ENCODE peak calls at places on chromosome 7, in ten cellular contexts. One of them, this sample, is unnamed.

GRCh38 chr7:131190146-131190545 is 137.5 kb upstream of the MKLN1 start:
- DNase-seq in GM19239: no peak
- DNase-seq in brain pericyte: no peak
- DNase-seq in iris pigment epithelial cell: peak
- DNase-seq in astrocyte: no peak
- DNase-seq in NCI-H524 treated with DMSO at 0.1 percent for 48 hours: no peak
- DNase-seq in cerebellar cortex: peak
- DNase-seq in left lobe of liver: no peak
- DNase-seq in EL: no peak
- DNase-seq in activated T-cell treated with anti-CD3 and anti-CD28 coated beads for 4 hours: no peak
- DNase-seq in this sample: no peak

GRCh38 chr7:157635669-157636068 is 298.9 kb downstream of the DNAJB6 start:
- DNase-seq in GM19239: no peak
- DNase-seq in brain pericyte: no peak
- DNase-seq in iris pigment epithelial cell: no peak
- DNase-seq in astrocyte: no peak
- DNase-seq in NCI-H524 treated with DMSO at 0.1 percent for 48 hours: no peak
- DNase-seq in cerebellar cortex: no peak
- DNase-seq in left lobe of liver: no peak
- DNase-seq in EL: no peak
- DNase-seq in activated T-cell treated with anti-CD3 and anti-CD28 coated beads for 4 hours: no peak
- DNase-seq in this sample: no peak

GRCh38 chr7:82600601-82601000 is 157.0 kb upstream of the CACNA2D1 start:
- DNase-seq in GM19239: no peak
- DNase-seq in brain pericyte: no peak
- DNase-seq in iris pigment epithelial cell: peak
- DNase-seq in astrocyte: no peak
- DNase-seq in NCI-H524 treated with DMSO at 0.1 percent for 48 hours: peak
- DNase-seq in cerebellar cortex: no peak
- DNase-seq in left lobe of liver: no peak
- DNase-seq in EL: no peak
- DNase-seq in activated T-cell treated with anti-CD3 and anti-CD28 coated beads for 4 hours: no peak
- DNase-seq in this sample: no peak

GRCh38 chr7:134727711-134728110 is 51.7 kb upstream of the CALD1 start:
- DNase-seq in GM19239: no peak
- DNase-seq in brain pericyte: no peak
- DNase-seq in iris pigment epithelial cell: no peak
- DNase-seq in astrocyte: no peak
- DNase-seq in NCI-H524 treated with DMSO at 0.1 percent for 48 hours: no peak
- DNase-seq in cerebellar cortex: no peak
- DNase-seq in left lobe of liver: no peak
- DNase-seq in EL: no peak
- DNase-seq in activated T-cell treated with anti-CD3 and anti-CD28 coated beads for 4 hours: no peak
- DNase-seq in this sample: no peak

GRCh38 chr7:114095885-114096284 is 177.1 kb upstream of the PPP1R3A start:
- DNase-seq in GM19239: no peak
- DNase-seq in brain pericyte: no peak
- DNase-seq in iris pigment epithelial cell: no peak
- DNase-seq in astrocyte: no peak
- DNase-seq in NCI-H524 treated with DMSO at 0.1 percent for 48 hours: no peak
- DNase-seq in cerebellar cortex: no peak
- DNase-seq in left lobe of liver: no peak
- DNase-seq in EL: no peak
- DNase-seq in activated T-cell treated with anti-CD3 and anti-CD28 coated beads for 4 hours: no peak
- DNase-seq in this sample: no peak

GRCh38 chr7:99369767-99370353 is 4.7 kb upstream of the ARPC1B start:
- DNase-seq in GM19239: no peak
- DNase-seq in brain pericyte: no peak
- DNase-seq in iris pigment epithelial cell: no peak
- DNase-seq in astrocyte: peak
- DNase-seq in NCI-H524 treated with DMSO at 0.1 percent for 48 hours: no peak
- DNase-seq in cerebellar cortex: no peak
- DNase-seq in left lobe of liver: no peak
- DNase-seq in EL: no peak
- DNase-seq in activated T-cell treated with anti-CD3 and anti-CD28 coated beads for 4 hours: no peak
- DNase-seq in this sample: no peak

GRCh38 chr7:6226194-6226799 is 46.1 kb downstream of the CYTH3 start:
- DNase-seq in GM19239: no peak
- DNase-seq in brain pericyte: no peak
- DNase-seq in iris pigment epithelial cell: no peak
- DNase-seq in astrocyte: peak
- DNase-seq in NCI-H524 treated with DMSO at 0.1 percent for 48 hours: no peak
- DNase-seq in cerebellar cortex: no peak
- DNase-seq in left lobe of liver: no peak
- DNase-seq in EL: peak
- DNase-seq in activated T-cell treated with anti-CD3 and anti-CD28 coated beads for 4 hours: no peak
- DNase-seq in this sample: no peak

GRCh38 chr7:68456469-68456868 is 1141.8 kb upstream of the AUTS2 start:
- DNase-seq in GM19239: no peak
- DNase-seq in brain pericyte: no peak
- DNase-seq in iris pigment epithelial cell: no peak
- DNase-seq in astrocyte: no peak
- DNase-seq in NCI-H524 treated with DMSO at 0.1 percent for 48 hours: no peak
- DNase-seq in cerebellar cortex: no peak
- DNase-seq in left lobe of liver: no peak
- DNase-seq in EL: no peak
- DNase-seq in activated T-cell treated with anti-CD3 and anti-CD28 coated beads for 4 hours: no peak
- DNase-seq in this sample: no peak

GRCh38 chr7:123674399-123675091 is 18.9 kb downstream of the LMOD2 start:
- DNase-seq in GM19239: no peak
- DNase-seq in brain pericyte: no peak
- DNase-seq in iris pigment epithelial cell: peak
- DNase-seq in astrocyte: peak
- DNase-seq in NCI-H524 treated with DMSO at 0.1 percent for 48 hours: no peak
- DNase-seq in cerebellar cortex: no peak
- DNase-seq in left lobe of liver: no peak
- DNase-seq in EL: peak
- DNase-seq in activated T-cell treated with anti-CD3 and anti-CD28 coated beads for 4 hours: no peak
- DNase-seq in this sample: no peak

GRCh38 chr7:1846331-1847065 is 176.4 kb downstream of the ELFN1 start:
- DNase-seq in GM19239: no peak
- DNase-seq in brain pericyte: no peak
- DNase-seq in iris pigment epithelial cell: no peak
- DNase-seq in astrocyte: no peak
- DNase-seq in NCI-H524 treated with DMSO at 0.1 percent for 48 hours: no peak
- DNase-seq in cerebellar cortex: no peak
- DNase-seq in left lobe of liver: no peak
- DNase-seq in EL: no peak
- DNase-seq in activated T-cell treated with anti-CD3 and anti-CD28 coated beads for 4 hours: no peak
- DNase-seq in this sample: no peak

GRCh38 chr7:77327932-77328628 is 88.1 kb downstream of the GSAP start:
- DNase-seq in GM19239: no peak
- DNase-seq in brain pericyte: peak
- DNase-seq in iris pigment epithelial cell: no peak
- DNase-seq in astrocyte: peak
- DNase-seq in NCI-H524 treated with DMSO at 0.1 percent for 48 hours: no peak
- DNase-seq in cerebellar cortex: no peak
- DNase-seq in left lobe of liver: no peak
- DNase-seq in EL: peak
- DNase-seq in activated T-cell treated with anti-CD3 and anti-CD28 coated beads for 4 hours: no peak
- DNase-seq in this sample: no peak

GRCh38 chr7:41732279-41733062 is 29.6 kb upstream of the INHBA start:
- DNase-seq in GM19239: no peak
- DNase-seq in brain pericyte: no peak
- DNase-seq in iris pigment epithelial cell: peak
- DNase-seq in astrocyte: no peak
- DNase-seq in NCI-H524 treated with DMSO at 0.1 percent for 48 hours: no peak
- DNase-seq in cerebellar cortex: peak
- DNase-seq in left lobe of liver: no peak
- DNase-seq in EL: peak
- DNase-seq in activated T-cell treated with anti-CD3 and anti-CD28 coated beads for 4 hours: no peak
- DNase-seq in this sample: no peak

GRCh38 chr7:117312593-117312992 is 10.3 kb downstream of the WNT2 start:
- DNase-seq in GM19239: no peak
- DNase-seq in brain pericyte: no peak
- DNase-seq in iris pigment epithelial cell: peak
- DNase-seq in astrocyte: no peak
- DNase-seq in NCI-H524 treated with DMSO at 0.1 percent for 48 hours: no peak
- DNase-seq in cerebellar cortex: no peak
- DNase-seq in left lobe of liver: no peak
- DNase-seq in EL: no peak
- DNase-seq in activated T-cell treated with anti-CD3 and anti-CD28 coated beads for 4 hours: no peak
- DNase-seq in this sample: no peak

GRCh38 chr7:101817031-101817929 is at the start of gene CUX1:
- DNase-seq in GM19239: peak
- DNase-seq in brain pericyte: no peak
- DNase-seq in iris pigment epithelial cell: no peak
- DNase-seq in astrocyte: no peak
- DNase-seq in NCI-H524 treated with DMSO at 0.1 percent for 48 hours: no peak
- DNase-seq in cerebellar cortex: no peak
- DNase-seq in left lobe of liver: peak
- DNase-seq in EL: peak
- DNase-seq in activated T-cell treated with anti-CD3 and anti-CD28 coated beads for 4 hours: peak
- DNase-seq in this sample: no peak

GRCh38 chr7:46220066-46220630 is 299.1 kb upstream of the IGFBP3 start:
- DNase-seq in GM19239: no peak
- DNase-seq in brain pericyte: no peak
- DNase-seq in iris pigment epithelial cell: no peak
- DNase-seq in astrocyte: peak
- DNase-seq in NCI-H524 treated with DMSO at 0.1 percent for 48 hours: no peak
- DNase-seq in cerebellar cortex: peak
- DNase-seq in left lobe of liver: no peak
- DNase-seq in EL: peak
- DNase-seq in activated T-cell treated with anti-CD3 and anti-CD28 coated beads for 4 hours: no peak
- DNase-seq in this sample: no peak

GRCh38 chr7:77399838-77400237 is 16.3 kb downstream of the GSAP start:
- DNase-seq in GM19239: no peak
- DNase-seq in brain pericyte: no peak
- DNase-seq in iris pigment epithelial cell: no peak
- DNase-seq in astrocyte: no peak
- DNase-seq in NCI-H524 treated with DMSO at 0.1 percent for 48 hours: no peak
- DNase-seq in cerebellar cortex: no peak
- DNase-seq in left lobe of liver: no peak
- DNase-seq in EL: no peak
- DNase-seq in activated T-cell treated with anti-CD3 and anti-CD28 coated beads for 4 hours: no peak
- DNase-seq in this sample: no peak

GRCh38 chr7:23369100-23369499 is 70.0 kb downstream of the MALSU1 start:
- DNase-seq in GM19239: no peak
- DNase-seq in brain pericyte: no peak
- DNase-seq in iris pigment epithelial cell: no peak
- DNase-seq in astrocyte: no peak
- DNase-seq in NCI-H524 treated with DMSO at 0.1 percent for 48 hours: no peak
- DNase-seq in cerebellar cortex: no peak
- DNase-seq in left lobe of liver: no peak
- DNase-seq in EL: no peak
- DNase-seq in activated T-cell treated with anti-CD3 and anti-CD28 coated beads for 4 hours: no peak
- DNase-seq in this sample: no peak

GRCh38 chr7:23680417-23681405 is 712 bp downstream of the FAM221A start:
- DNase-seq in GM19239: peak
- DNase-seq in brain pericyte: no peak
- DNase-seq in iris pigment epithelial cell: peak
- DNase-seq in astrocyte: peak
- DNase-seq in NCI-H524 treated with DMSO at 0.1 percent for 48 hours: no peak
- DNase-seq in cerebellar cortex: peak
- DNase-seq in left lobe of liver: peak
- DNase-seq in EL: peak
- DNase-seq in activated T-cell treated with anti-CD3 and anti-CD28 coated beads for 4 hours: peak
- DNase-seq in this sample: peak

GRCh38 chr7:46710927-46711326 is 789.9 kb upstream of the IGFBP3 start:
- DNase-seq in GM19239: no peak
- DNase-seq in brain pericyte: no peak
- DNase-seq in iris pigment epithelial cell: peak
- DNase-seq in astrocyte: no peak
- DNase-seq in NCI-H524 treated with DMSO at 0.1 percent for 48 hours: no peak
- DNase-seq in cerebellar cortex: no peak
- DNase-seq in left lobe of liver: no peak
- DNase-seq in EL: no peak
- DNase-seq in activated T-cell treated with anti-CD3 and anti-CD28 coated beads for 4 hours: no peak
- DNase-seq in this sample: no peak

GRCh38 chr7:37040330-37040729 is 316.0 kb upstream of the AOAH start:
- DNase-seq in GM19239: no peak
- DNase-seq in brain pericyte: no peak
- DNase-seq in iris pigment epithelial cell: no peak
- DNase-seq in astrocyte: no peak
- DNase-seq in NCI-H524 treated with DMSO at 0.1 percent for 48 hours: no peak
- DNase-seq in cerebellar cortex: no peak
- DNase-seq in left lobe of liver: no peak
- DNase-seq in EL: no peak
- DNase-seq in activated T-cell treated with anti-CD3 and anti-CD28 coated beads for 4 hours: no peak
- DNase-seq in this sample: no peak

GRCh38 chr7:151017953-151018420 is 6.3 kb downstream of the ATG9B start:
- DNase-seq in GM19239: peak
- DNase-seq in brain pericyte: no peak
- DNase-seq in iris pigment epithelial cell: peak
- DNase-seq in astrocyte: no peak
- DNase-seq in NCI-H524 treated with DMSO at 0.1 percent for 48 hours: no peak
- DNase-seq in cerebellar cortex: peak
- DNase-seq in left lobe of liver: no peak
- DNase-seq in EL: peak
- DNase-seq in activated T-cell treated with anti-CD3 and anti-CD28 coated beads for 4 hours: peak
- DNase-seq in this sample: peak

GRCh38 chr7:74290999-74291441 is 1.8 kb downstream of the CLIP2 start:
- DNase-seq in GM19239: no peak
- DNase-seq in brain pericyte: no peak
- DNase-seq in iris pigment epithelial cell: no peak
- DNase-seq in astrocyte: no peak
- DNase-seq in NCI-H524 treated with DMSO at 0.1 percent for 48 hours: no peak
- DNase-seq in cerebellar cortex: no peak
- DNase-seq in left lobe of liver: no peak
- DNase-seq in EL: no peak
- DNase-seq in activated T-cell treated with anti-CD3 and anti-CD28 coated beads for 4 hours: no peak
- DNase-seq in this sample: no peak

GRCh38 chr7:120805636-120806388 is 52.1 kb downstream of the TSPAN12 start:
- DNase-seq in GM19239: peak
- DNase-seq in brain pericyte: peak
- DNase-seq in iris pigment epithelial cell: peak
- DNase-seq in astrocyte: peak
- DNase-seq in NCI-H524 treated with DMSO at 0.1 percent for 48 hours: peak
- DNase-seq in cerebellar cortex: peak
- DNase-seq in left lobe of liver: peak
- DNase-seq in EL: peak
- DNase-seq in activated T-cell treated with anti-CD3 and anti-CD28 coated beads for 4 hours: peak
- DNase-seq in this sample: peak

GRCh38 chr7:152761116-152761748 is 1.7 kb downstream of the ACTR3B start:
- DNase-seq in GM19239: no peak
- DNase-seq in brain pericyte: no peak
- DNase-seq in iris pigment epithelial cell: peak
- DNase-seq in astrocyte: peak
- DNase-seq in NCI-H524 treated with DMSO at 0.1 percent for 48 hours: no peak
- DNase-seq in cerebellar cortex: no peak
- DNase-seq in left lobe of liver: no peak
- DNase-seq in EL: peak
- DNase-seq in activated T-cell treated with anti-CD3 and anti-CD28 coated beads for 4 hours: no peak
- DNase-seq in this sample: no peak

GRCh38 chr7:1809070-1809469 is 139.0 kb downstream of the ELFN1 start:
- DNase-seq in GM19239: no peak
- DNase-seq in brain pericyte: no peak
- DNase-seq in iris pigment epithelial cell: no peak
- DNase-seq in astrocyte: no peak
- DNase-seq in NCI-H524 treated with DMSO at 0.1 percent for 48 hours: no peak
- DNase-seq in cerebellar cortex: no peak
- DNase-seq in left lobe of liver: no peak
- DNase-seq in EL: no peak
- DNase-seq in activated T-cell treated with anti-CD3 and anti-CD28 coated beads for 4 hours: no peak
- DNase-seq in this sample: no peak

GRCh38 chr7:158394936-158395335 is 192.7 kb downstream of the PTPRN2 start:
- DNase-seq in GM19239: peak
- DNase-seq in brain pericyte: no peak
- DNase-seq in iris pigment epithelial cell: no peak
- DNase-seq in astrocyte: no peak
- DNase-seq in NCI-H524 treated with DMSO at 0.1 percent for 48 hours: no peak
- DNase-seq in cerebellar cortex: peak
- DNase-seq in left lobe of liver: no peak
- DNase-seq in EL: no peak
- DNase-seq in activated T-cell treated with anti-CD3 and anti-CD28 coated beads for 4 hours: peak
- DNase-seq in this sample: peak

GRCh38 chr7:17632401-17632800 is 307.9 kb downstream of the SNX13 start:
- DNase-seq in GM19239: no peak
- DNase-seq in brain pericyte: no peak
- DNase-seq in iris pigment epithelial cell: no peak
- DNase-seq in astrocyte: no peak
- DNase-seq in NCI-H524 treated with DMSO at 0.1 percent for 48 hours: no peak
- DNase-seq in cerebellar cortex: no peak
- DNase-seq in left lobe of liver: no peak
- DNase-seq in EL: no peak
- DNase-seq in activated T-cell treated with anti-CD3 and anti-CD28 coated beads for 4 hours: no peak
- DNase-seq in this sample: no peak

GRCh38 chr7:143892527-143893300 is 9.3 kb downstream of the TCAF1 start:
- DNase-seq in GM19239: no peak
- DNase-seq in brain pericyte: no peak
- DNase-seq in iris pigment epithelial cell: peak
- DNase-seq in astrocyte: peak
- DNase-seq in NCI-H524 treated with DMSO at 0.1 percent for 48 hours: peak
- DNase-seq in cerebellar cortex: no peak
- DNase-seq in left lobe of liver: no peak
- DNase-seq in EL: peak
- DNase-seq in activated T-cell treated with anti-CD3 and anti-CD28 coated beads for 4 hours: no peak
- DNase-seq in this sample: no peak